ENCODE peak calls at places on chromosome X, in eight cellular contexts. One of them, this sample, is unnamed.

GRCh38 chrX:101257448-101258259 is 33.5 kb downstream of the TAF7L start:
- DNase-seq in trophoblast cell: no peak
- DNase-seq in cardiac muscle cell: no peak
- DNase-seq in NCI-H2081: no peak
- DNase-seq in T-helper 1 cell: no peak
- DNase-seq in dermis microvascular lymphatic vessel endothelial cell: no peak
- DNase-seq in activated CD4-positive, alpha-beta T cell treated with anti-CD3 and anti-CD28 coated beads for 24 hours: no peak
- DNase-seq in GM03348: no peak
- DNase-seq in this sample: no peak

GRCh38 chrX:28177202-28177601 is 196.0 kb upstream of the DCAF8L1 start:
- DNase-seq in trophoblast cell: no peak
- DNase-seq in cardiac muscle cell: peak
- DNase-seq in NCI-H2081: peak
- DNase-seq in T-helper 1 cell: no peak
- DNase-seq in dermis microvascular lymphatic vessel endothelial cell: no peak
- DNase-seq in activated CD4-positive, alpha-beta T cell treated with anti-CD3 and anti-CD28 coated beads for 24 hours: no peak
- DNase-seq in GM03348: no peak
- DNase-seq in this sample: no peak

GRCh38 chrX:79270401-79270800 is 96.7 kb downstream of the ITM2A start:
- DNase-seq in trophoblast cell: no peak
- DNase-seq in cardiac muscle cell: peak
- DNase-seq in NCI-H2081: no peak
- DNase-seq in T-helper 1 cell: peak
- DNase-seq in dermis microvascular lymphatic vessel endothelial cell: peak
- DNase-seq in activated CD4-positive, alpha-beta T cell treated with anti-CD3 and anti-CD28 coated beads for 24 hours: peak
- DNase-seq in GM03348: no peak
- DNase-seq in this sample: no peak

GRCh38 chrX:82816572-82816971 is 691.5 kb upstream of the POU3F4 start:
- DNase-seq in trophoblast cell: no peak
- DNase-seq in cardiac muscle cell: no peak
- DNase-seq in NCI-H2081: no peak
- DNase-seq in T-helper 1 cell: no peak
- DNase-seq in dermis microvascular lymphatic vessel endothelial cell: no peak
- DNase-seq in activated CD4-positive, alpha-beta T cell treated with anti-CD3 and anti-CD28 coated beads for 24 hours: no peak
- DNase-seq in GM03348: no peak
- DNase-seq in this sample: no peak

GRCh38 chrX:130606415-130606814 is 204.6 kb downstream of the RBMX2 start:
- DNase-seq in trophoblast cell: no peak
- DNase-seq in cardiac muscle cell: no peak
- DNase-seq in NCI-H2081: no peak
- DNase-seq in T-helper 1 cell: no peak
- DNase-seq in dermis microvascular lymphatic vessel endothelial cell: no peak
- DNase-seq in activated CD4-positive, alpha-beta T cell treated with anti-CD3 and anti-CD28 coated beads for 24 hours: no peak
- DNase-seq in GM03348: no peak
- DNase-seq in this sample: no peak

GRCh38 chrX:133980832-133981588 is 4.4 kb downstream of the GPC3 start:
- DNase-seq in trophoblast cell: peak
- DNase-seq in cardiac muscle cell: no peak
- DNase-seq in NCI-H2081: no peak
- DNase-seq in T-helper 1 cell: no peak
- DNase-seq in dermis microvascular lymphatic vessel endothelial cell: no peak
- DNase-seq in activated CD4-positive, alpha-beta T cell treated with anti-CD3 and anti-CD28 coated beads for 24 hours: no peak
- DNase-seq in GM03348: no peak
- DNase-seq in this sample: no peak

GRCh38 chrX:23616361-23616760 is 50.9 kb upstream of the PRDX4 start:
- DNase-seq in trophoblast cell: no peak
- DNase-seq in cardiac muscle cell: peak
- DNase-seq in NCI-H2081: peak
- DNase-seq in T-helper 1 cell: no peak
- DNase-seq in dermis microvascular lymphatic vessel endothelial cell: peak
- DNase-seq in activated CD4-positive, alpha-beta T cell treated with anti-CD3 and anti-CD28 coated beads for 24 hours: no peak
- DNase-seq in GM03348: peak
- DNase-seq in this sample: peak

GRCh38 chrX:107506596-107507031 is 57.2 kb downstream of the FRMPD3 start:
- DNase-seq in trophoblast cell: no peak
- DNase-seq in cardiac muscle cell: no peak
- DNase-seq in NCI-H2081: no peak
- DNase-seq in T-helper 1 cell: no peak
- DNase-seq in dermis microvascular lymphatic vessel endothelial cell: no peak
- DNase-seq in activated CD4-positive, alpha-beta T cell treated with anti-CD3 and anti-CD28 coated beads for 24 hours: no peak
- DNase-seq in GM03348: no peak
- DNase-seq in this sample: no peak

GRCh38 chrX:134654398-134655012 is 3.8 kb downstream of the PLAC1 start:
- DNase-seq in trophoblast cell: no peak
- DNase-seq in cardiac muscle cell: no peak
- DNase-seq in NCI-H2081: no peak
- DNase-seq in T-helper 1 cell: no peak
- DNase-seq in dermis microvascular lymphatic vessel endothelial cell: peak
- DNase-seq in activated CD4-positive, alpha-beta T cell treated with anti-CD3 and anti-CD28 coated beads for 24 hours: peak
- DNase-seq in GM03348: no peak
- DNase-seq in this sample: no peak

GRCh38 chrX:5823861-5824260 is 404.8 kb downstream of the NLGN4X start:
- DNase-seq in trophoblast cell: no peak
- DNase-seq in cardiac muscle cell: peak
- DNase-seq in NCI-H2081: no peak
- DNase-seq in T-helper 1 cell: no peak
- DNase-seq in dermis microvascular lymphatic vessel endothelial cell: no peak
- DNase-seq in activated CD4-positive, alpha-beta T cell treated with anti-CD3 and anti-CD28 coated beads for 24 hours: no peak
- DNase-seq in GM03348: no peak
- DNase-seq in this sample: no peak

GRCh38 chrX:49155900-49156837 is 6.4 kb upstream of the MAGIX start:
- DNase-seq in trophoblast cell: peak
- DNase-seq in cardiac muscle cell: peak
- DNase-seq in NCI-H2081: peak
- DNase-seq in T-helper 1 cell: peak
- DNase-seq in dermis microvascular lymphatic vessel endothelial cell: peak
- DNase-seq in activated CD4-positive, alpha-beta T cell treated with anti-CD3 and anti-CD28 coated beads for 24 hours: peak
- DNase-seq in GM03348: peak
- DNase-seq in this sample: peak

GRCh38 chrX:133333154-133333750 is 82.0 kb downstream of the GPC4 start:
- DNase-seq in trophoblast cell: no peak
- DNase-seq in cardiac muscle cell: peak
- DNase-seq in NCI-H2081: no peak
- DNase-seq in T-helper 1 cell: no peak
- DNase-seq in dermis microvascular lymphatic vessel endothelial cell: no peak
- DNase-seq in activated CD4-positive, alpha-beta T cell treated with anti-CD3 and anti-CD28 coated beads for 24 hours: no peak
- DNase-seq in GM03348: no peak
- DNase-seq in this sample: no peak

GRCh38 chrX:21741869-21742701 is 15.8 kb downstream of the SMPX start:
- DNase-seq in trophoblast cell: no peak
- DNase-seq in cardiac muscle cell: peak
- DNase-seq in NCI-H2081: no peak
- DNase-seq in T-helper 1 cell: no peak
- DNase-seq in dermis microvascular lymphatic vessel endothelial cell: peak
- DNase-seq in activated CD4-positive, alpha-beta T cell treated with anti-CD3 and anti-CD28 coated beads for 24 hours: no peak
- DNase-seq in GM03348: no peak
- DNase-seq in this sample: peak

GRCh38 chrX:57915680-57916079 is 5.4 kb upstream of the ZXDA start:
- DNase-seq in trophoblast cell: no peak
- DNase-seq in cardiac muscle cell: no peak
- DNase-seq in NCI-H2081: no peak
- DNase-seq in T-helper 1 cell: no peak
- DNase-seq in dermis microvascular lymphatic vessel endothelial cell: no peak
- DNase-seq in activated CD4-positive, alpha-beta T cell treated with anti-CD3 and anti-CD28 coated beads for 24 hours: no peak
- DNase-seq in GM03348: no peak
- DNase-seq in this sample: no peak

GRCh38 chrX:1734806-1735205 is 119.9 kb downstream of the ASMT start:
- DNase-seq in trophoblast cell: no peak
- DNase-seq in cardiac muscle cell: no peak
- DNase-seq in NCI-H2081: no peak
- DNase-seq in T-helper 1 cell: no peak
- DNase-seq in dermis microvascular lymphatic vessel endothelial cell: no peak
- DNase-seq in activated CD4-positive, alpha-beta T cell treated with anti-CD3 and anti-CD28 coated beads for 24 hours: no peak
- DNase-seq in GM03348: no peak
- DNase-seq in this sample: no peak

GRCh38 chrX:111168314-111168713 is 72.3 kb downstream of the PAK3 start:
- DNase-seq in trophoblast cell: no peak
- DNase-seq in cardiac muscle cell: peak
- DNase-seq in NCI-H2081: peak
- DNase-seq in T-helper 1 cell: no peak
- DNase-seq in dermis microvascular lymphatic vessel endothelial cell: no peak
- DNase-seq in activated CD4-positive, alpha-beta T cell treated with anti-CD3 and anti-CD28 coated beads for 24 hours: no peak
- DNase-seq in GM03348: peak
- DNase-seq in this sample: peak

GRCh38 chrX:2614911-2615310 is 76.2 kb upstream of the CD99 start:
- DNase-seq in trophoblast cell: peak
- DNase-seq in cardiac muscle cell: peak
- DNase-seq in NCI-H2081: no peak
- DNase-seq in T-helper 1 cell: no peak
- DNase-seq in dermis microvascular lymphatic vessel endothelial cell: peak
- DNase-seq in activated CD4-positive, alpha-beta T cell treated with anti-CD3 and anti-CD28 coated beads for 24 hours: no peak
- DNase-seq in GM03348: peak
- DNase-seq in this sample: no peak

GRCh38 chrX:29241831-29242230 is 654.6 kb downstream of the IL1RAPL1 start:
- DNase-seq in trophoblast cell: no peak
- DNase-seq in cardiac muscle cell: no peak
- DNase-seq in NCI-H2081: no peak
- DNase-seq in T-helper 1 cell: no peak
- DNase-seq in dermis microvascular lymphatic vessel endothelial cell: no peak
- DNase-seq in activated CD4-positive, alpha-beta T cell treated with anti-CD3 and anti-CD28 coated beads for 24 hours: no peak
- DNase-seq in GM03348: no peak
- DNase-seq in this sample: no peak

GRCh38 chrX:97311066-97311778 is 427.5 kb downstream of the RPA4 start:
- DNase-seq in trophoblast cell: peak
- DNase-seq in cardiac muscle cell: no peak
- DNase-seq in NCI-H2081: no peak
- DNase-seq in T-helper 1 cell: no peak
- DNase-seq in dermis microvascular lymphatic vessel endothelial cell: no peak
- DNase-seq in activated CD4-positive, alpha-beta T cell treated with anti-CD3 and anti-CD28 coated beads for 24 hours: no peak
- DNase-seq in GM03348: no peak
- DNase-seq in this sample: no peak

GRCh38 chrX:24647257-24648058 is at the start of gene PCYT1B:
- DNase-seq in trophoblast cell: peak
- DNase-seq in cardiac muscle cell: peak
- DNase-seq in NCI-H2081: peak
- DNase-seq in T-helper 1 cell: peak
- DNase-seq in dermis microvascular lymphatic vessel endothelial cell: peak
- DNase-seq in activated CD4-positive, alpha-beta T cell treated with anti-CD3 and anti-CD28 coated beads for 24 hours: peak
- DNase-seq in GM03348: peak
- DNase-seq in this sample: peak

GRCh38 chrX:136046295-136046894 is 61.2 kb downstream of the SLC9A6 start:
- DNase-seq in trophoblast cell: no peak
- DNase-seq in cardiac muscle cell: no peak
- DNase-seq in NCI-H2081: no peak
- DNase-seq in T-helper 1 cell: no peak
- DNase-seq in dermis microvascular lymphatic vessel endothelial cell: peak
- DNase-seq in activated CD4-positive, alpha-beta T cell treated with anti-CD3 and anti-CD28 coated beads for 24 hours: no peak
- DNase-seq in GM03348: no peak
- DNase-seq in this sample: no peak

This sample was measured in NCI-H2227 treated with DMSO at 0.1 percent for 48 hours.